ENCODE peak calls at places on chromosome 12, in nine cellular contexts. One of them, this sample, is unnamed.

GRCh38 chr12:14769462-14769836 is 33.8 kb downstream of the WBP11 start:
- DNase-seq in GM23338: peak
- DNase-seq in Karpas-422: peak
- DNase-seq in OCI-LY7: peak
- DNase-seq in A549: peak
- DNase-seq in neural progenitor cell: peak
- DNase-seq in IMR-90: peak
- DNase-seq in PC-3: no peak
- DNase-seq in PC-9: no peak
- DNase-seq in this sample: no peak

GRCh38 chr12:1797011-1797901 is 23.1 kb upstream of the LRTM2 start:
- DNase-seq in GM23338: peak
- DNase-seq in Karpas-422: peak
- DNase-seq in OCI-LY7: no peak
- DNase-seq in A549: no peak
- DNase-seq in neural progenitor cell: no peak
- DNase-seq in IMR-90: no peak
- DNase-seq in PC-3: no peak
- DNase-seq in PC-9: no peak
- DNase-seq in this sample: no peak

GRCh38 chr12:28308891-28309290 is 118.6 kb downstream of the CCDC91 start:
- DNase-seq in GM23338: no peak
- DNase-seq in Karpas-422: no peak
- DNase-seq in OCI-LY7: no peak
- DNase-seq in A549: no peak
- DNase-seq in neural progenitor cell: no peak
- DNase-seq in IMR-90: peak
- DNase-seq in PC-3: no peak
- DNase-seq in PC-9: no peak
- DNase-seq in this sample: no peak

GRCh38 chr12:67766370-67766769 is 117.8 kb downstream of the DYRK2 start:
- DNase-seq in GM23338: no peak
- DNase-seq in Karpas-422: no peak
- DNase-seq in OCI-LY7: no peak
- DNase-seq in A549: peak
- DNase-seq in neural progenitor cell: no peak
- DNase-seq in IMR-90: peak
- DNase-seq in PC-3: peak
- DNase-seq in PC-9: peak
- DNase-seq in this sample: no peak

GRCh38 chr12:10190558-10191388 is 11.9 kb downstream of the TMEM52B start:
- DNase-seq in GM23338: peak
- DNase-seq in Karpas-422: peak
- DNase-seq in OCI-LY7: peak
- DNase-seq in A549: peak
- DNase-seq in neural progenitor cell: peak
- DNase-seq in IMR-90: peak
- DNase-seq in PC-3: peak
- DNase-seq in PC-9: peak
- DNase-seq in this sample: peak

GRCh38 chr12:32583535-32583934 is 95.6 kb upstream of the DNM1L start:
- DNase-seq in GM23338: no peak
- DNase-seq in Karpas-422: no peak
- DNase-seq in OCI-LY7: no peak
- DNase-seq in A549: no peak
- DNase-seq in neural progenitor cell: no peak
- DNase-seq in IMR-90: peak
- DNase-seq in PC-3: peak
- DNase-seq in PC-9: no peak
- DNase-seq in this sample: no peak

GRCh38 chr12:124734224-124734788 is 129.4 kb downstream of the SCARB1 start:
- DNase-seq in GM23338: peak
- DNase-seq in Karpas-422: no peak
- DNase-seq in OCI-LY7: no peak
- DNase-seq in A549: peak
- DNase-seq in neural progenitor cell: peak
- DNase-seq in IMR-90: peak
- DNase-seq in PC-3: no peak
- DNase-seq in PC-9: no peak
- DNase-seq in this sample: no peak

GRCh38 chr12:95100264-95101190 is 27.1 kb upstream of the NR2C1 start:
- DNase-seq in GM23338: no peak
- DNase-seq in Karpas-422: no peak
- DNase-seq in OCI-LY7: no peak
- DNase-seq in A549: no peak
- DNase-seq in neural progenitor cell: no peak
- DNase-seq in IMR-90: no peak
- DNase-seq in PC-3: no peak
- DNase-seq in PC-9: no peak
- DNase-seq in this sample: no peak

GRCh38 chr12:15485466-15485865 is 163.2 kb downstream of the PTPRO start:
- DNase-seq in GM23338: no peak
- DNase-seq in Karpas-422: no peak
- DNase-seq in OCI-LY7: no peak
- DNase-seq in A549: no peak
- DNase-seq in neural progenitor cell: no peak
- DNase-seq in IMR-90: no peak
- DNase-seq in PC-3: peak
- DNase-seq in PC-9: no peak
- DNase-seq in this sample: no peak

GRCh38 chr12:39490500-39491276 is 47.8 kb upstream of the KIF21A start:
- DNase-seq in GM23338: no peak
- DNase-seq in Karpas-422: no peak
- DNase-seq in OCI-LY7: no peak
- DNase-seq in A549: peak
- DNase-seq in neural progenitor cell: no peak
- DNase-seq in IMR-90: no peak
- DNase-seq in PC-3: peak
- DNase-seq in PC-9: peak
- DNase-seq in this sample: no peak

DNA sequence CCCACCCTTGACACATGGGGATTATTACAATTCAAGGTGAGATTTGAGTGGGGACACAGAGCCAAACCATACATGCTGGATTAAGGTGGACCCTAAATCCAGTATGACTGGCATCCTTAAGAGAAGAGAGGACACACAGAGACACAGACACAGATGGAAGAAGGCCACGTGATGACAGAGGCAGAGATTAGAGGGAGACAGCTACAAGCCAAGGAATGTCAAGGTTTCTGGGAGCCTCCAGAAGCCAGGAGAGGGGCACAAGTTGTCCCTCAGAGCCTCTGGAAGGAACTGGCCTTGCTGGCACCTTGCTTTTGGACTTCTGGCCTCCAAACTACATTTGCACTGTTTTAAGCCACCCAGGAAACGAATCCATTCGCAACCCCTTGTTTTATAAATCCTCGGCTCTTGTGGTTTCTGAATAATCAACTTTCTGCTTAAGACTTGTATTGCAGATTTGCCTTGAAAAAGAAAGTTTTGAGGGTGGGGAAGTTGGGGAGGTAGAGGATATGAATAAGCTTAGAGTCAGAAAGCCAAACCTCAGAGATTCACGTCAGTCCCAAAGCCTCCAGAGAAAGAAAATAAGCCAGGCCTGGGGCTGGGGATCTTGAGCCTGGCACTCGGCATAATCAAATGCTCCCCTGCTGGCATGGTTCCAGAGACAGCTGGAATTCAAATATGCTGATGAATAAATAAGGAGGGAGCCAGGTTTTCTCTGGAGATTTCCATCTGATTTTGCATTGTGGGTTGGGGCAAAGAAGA is 224.2 kb upstream of the PWP1 start:
- DNase-seq in GM23338: no peak
- DNase-seq in Karpas-422: no peak
- DNase-seq in OCI-LY7: no peak
- DNase-seq in A549: no peak
- DNase-seq in neural progenitor cell: no peak
- DNase-seq in IMR-90: peak
- DNase-seq in PC-3: peak
- DNase-seq in PC-9: no peak
- DNase-seq in this sample: no peak
- H3K4me2 ChIP-seq in GM23338: no peak
- H3K4me2 ChIP-seq in Karpas-422: no peak
- H3K4me2 ChIP-seq in OCI-LY7: no peak
- H3K4me2 ChIP-seq in A549: no peak
- H3K4me2 ChIP-seq in neural progenitor cell: no peak
- H3K4me2 ChIP-seq in IMR-90: peak
- H3K4me2 ChIP-seq in PC-3: peak
- H3K4me2 ChIP-seq in PC-9: no peak
- H3K4me2 ChIP-seq in this sample: no peak

GRCh38 chr12:7019043-7019569 is 830 bp upstream of the LPCAT3 start:
- DNase-seq in GM23338: peak
- DNase-seq in Karpas-422: no peak
- DNase-seq in OCI-LY7: no peak
- DNase-seq in A549: no peak
- DNase-seq in neural progenitor cell: no peak
- DNase-seq in IMR-90: no peak
- DNase-seq in PC-3: no peak
- DNase-seq in PC-9: no peak
- DNase-seq in this sample: no peak

GRCh38 chr12:7018350-7019042 is at the start of gene LPCAT3:
- DNase-seq in GM23338: peak
- DNase-seq in Karpas-422: peak
- DNase-seq in OCI-LY7: peak
- DNase-seq in A549: peak
- DNase-seq in neural progenitor cell: peak
- DNase-seq in IMR-90: peak
- DNase-seq in PC-3: peak
- DNase-seq in PC-9: peak
- DNase-seq in this sample: peak

GRCh38 chr12:7017870-7018349 is 366 bp downstream of the LPCAT3 start:
- DNase-seq in GM23338: no peak
- DNase-seq in Karpas-422: peak
- DNase-seq in OCI-LY7: no peak
- DNase-seq in A549: no peak
- DNase-seq in neural progenitor cell: no peak
- DNase-seq in IMR-90: peak
- DNase-seq in PC-3: peak
- DNase-seq in PC-9: no peak
- DNase-seq in this sample: no peak

GRCh38 chr12:7015555-7016370 is 2.5 kb downstream of the LPCAT3 start:
- DNase-seq in GM23338: no peak
- DNase-seq in Karpas-422: no peak
- DNase-seq in OCI-LY7: no peak
- DNase-seq in A549: no peak
- DNase-seq in neural progenitor cell: no peak
- DNase-seq in IMR-90: no peak
- DNase-seq in PC-3: no peak
- DNase-seq in PC-9: no peak
- DNase-seq in this sample: no peak

GRCh38 chr12:7016958-7017571 is 1.2 kb downstream of the LPCAT3 start:
- DNase-seq in GM23338: no peak
- DNase-seq in Karpas-422: peak
- DNase-seq in OCI-LY7: no peak
- DNase-seq in A549: no peak
- DNase-seq in neural progenitor cell: no peak
- DNase-seq in IMR-90: no peak
- DNase-seq in PC-3: no peak
- DNase-seq in PC-9: no peak
- DNase-seq in this sample: no peak
- H3K4me3 ChIP-seq in GM23338: peak
- H3K4me3 ChIP-seq in Karpas-422: peak
- H3K4me3 ChIP-seq in OCI-LY7: peak
- H3K4me3 ChIP-seq in A549: peak
- H3K4me3 ChIP-seq in neural progenitor cell: peak
- H3K4me3 ChIP-seq in IMR-90: no peak
- H3K4me3 ChIP-seq in PC-3: peak
- H3K4me3 ChIP-seq in PC-9: peak
- H3K4me3 ChIP-seq in this sample: peak

GRCh38 chr12:122081697-122082221 is 3.2 kb downstream of the MLXIP start:
- DNase-seq in GM23338: no peak
- DNase-seq in Karpas-422: peak
- DNase-seq in OCI-LY7: peak
- DNase-seq in A549: no peak
- DNase-seq in neural progenitor cell: no peak
- DNase-seq in IMR-90: peak
- DNase-seq in PC-3: peak
- DNase-seq in PC-9: no peak
- DNase-seq in this sample: no peak
- H3K4me2 ChIP-seq in GM23338: peak
- H3K4me2 ChIP-seq in Karpas-422: peak
- H3K4me2 ChIP-seq in OCI-LY7: peak
- H3K4me2 ChIP-seq in A549: peak
- H3K4me2 ChIP-seq in neural progenitor cell: no peak
- H3K4me2 ChIP-seq in IMR-90: peak
- H3K4me2 ChIP-seq in PC-3: peak
- H3K4me2 ChIP-seq in PC-9: peak
- H3K4me2 ChIP-seq in this sample: no peak

DNA sequence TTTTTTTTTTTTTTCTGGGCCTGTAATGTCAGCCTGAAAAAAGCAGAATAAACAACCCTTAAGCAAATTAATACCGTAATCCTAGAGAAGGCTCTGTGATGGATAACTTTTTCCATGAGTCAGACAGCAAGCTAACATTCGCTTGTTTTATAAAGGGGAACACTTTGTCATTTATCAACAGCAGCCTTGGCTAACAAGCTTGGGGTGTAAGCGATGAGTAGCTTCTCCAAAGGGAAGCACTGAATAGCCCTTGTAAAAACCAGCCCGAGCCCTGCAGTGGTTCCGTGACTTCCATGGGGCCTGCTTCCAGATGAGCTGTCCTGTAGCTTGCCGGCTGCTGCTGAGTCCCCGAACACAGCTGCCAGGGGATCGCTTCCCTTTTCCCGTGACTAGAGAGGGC is 29.6 kb downstream of the CD9 start:
- DNase-seq in GM23338: no peak
- DNase-seq in Karpas-422: no peak
- DNase-seq in OCI-LY7: no peak
- DNase-seq in A549: no peak
- DNase-seq in neural progenitor cell: no peak
- DNase-seq in IMR-90: peak
- DNase-seq in PC-3: peak
- DNase-seq in PC-9: peak
- DNase-seq in this sample: no peak
- H3K4me3 ChIP-seq in GM23338: no peak
- H3K4me3 ChIP-seq in Karpas-422: no peak
- H3K4me3 ChIP-seq in OCI-LY7: no peak
- H3K4me3 ChIP-seq in A549: no peak
- H3K4me3 ChIP-seq in neural progenitor cell: no peak
- H3K4me3 ChIP-seq in IMR-90: no peak
- H3K4me3 ChIP-seq in PC-3: peak
- H3K4me3 ChIP-seq in PC-9: no peak
- H3K4me3 ChIP-seq in this sample: no peak

GRCh38 chr12:52145941-52146821 is 45.6 kb downstream of the KRT80 start:
- DNase-seq in GM23338: no peak
- DNase-seq in Karpas-422: no peak
- DNase-seq in OCI-LY7: no peak
- DNase-seq in A549: peak
- DNase-seq in neural progenitor cell: no peak
- DNase-seq in IMR-90: no peak
- DNase-seq in PC-3: no peak
- DNase-seq in PC-9: no peak
- DNase-seq in this sample: no peak
- H3K4me2 ChIP-seq in GM23338: no peak
- H3K4me2 ChIP-seq in Karpas-422: no peak
- H3K4me2 ChIP-seq in OCI-LY7: no peak
- H3K4me2 ChIP-seq in A549: peak
- H3K4me2 ChIP-seq in neural progenitor cell: peak
- H3K4me2 ChIP-seq in IMR-90: no peak
- H3K4me2 ChIP-seq in PC-3: peak
- H3K4me2 ChIP-seq in PC-9: peak
- H3K4me2 ChIP-seq in this sample: peak

GRCh38 chr12:130606245-130606644 is 109.9 kb downstream of the RIMBP2 start:
- DNase-seq in GM23338: no peak
- DNase-seq in Karpas-422: no peak
- DNase-seq in OCI-LY7: no peak
- DNase-seq in A549: no peak
- DNase-seq in neural progenitor cell: no peak
- DNase-seq in IMR-90: no peak
- DNase-seq in PC-3: no peak
- DNase-seq in PC-9: no peak
- DNase-seq in this sample: no peak
- H3K4me3 ChIP-seq in GM23338: no peak
- H3K4me3 ChIP-seq in Karpas-422: no peak
- H3K4me3 ChIP-seq in OCI-LY7: no peak
- H3K4me3 ChIP-seq in A549: no peak
- H3K4me3 ChIP-seq in neural progenitor cell: no peak
- H3K4me3 ChIP-seq in IMR-90: no peak
- H3K4me3 ChIP-seq in PC-3: no peak
- H3K4me3 ChIP-seq in PC-9: no peak
- H3K4me3 ChIP-seq in this sample: no peak

This sample was measured in HCT116.